ENCODE peak calls at places on chromosome 6, in ten cellular contexts. X is SK-MEL-5; T is activated naive CD4-positive, alpha-beta T cell treated with anti-CD3 and anti-CD28 coated beads for 36 hours; D is activated CD4-positive, CD25-positive, alpha-beta regulatory T cell; O is NCI-H1417 treated with DMSO at 0.1 percent for 48 hours; F is ascending aorta; Y is GM13976; L is effector memory CD8-positive, alpha-beta T cell; S is fibroblast of lung; V is naive thymus-derived CD8-positive, alpha-beta T cell. B is an unnamed sample.
A peak's percentile ranks its signal among the peaks of the same experiment; 100 is the strongest.

GRCh38 chr6:12431023-12431422 is 140.9 kb downstream of the EDN1 start:
- DNase-seq in Y (no peak), D (no peak), T (no peak), X (no peak), V (no peak), L (no peak), S (no peak), F (no peak), O (no peak), B (no peak)

GRCh38 chr6:49556429-49556837 is 6.0 kb downstream of the C6orf141 start:
- DNase-seq in F (no peak), S (peak; percentile 91), L (no peak), Y (no peak), T (peak; percentile 58), V (no peak), O (peak; percentile 65), D (no peak), X (peak; percentile 67), B (peak; percentile 92)

GRCh38 chr6:42292002-42292735 is 74.5 kb upstream of the MRPS10 start:
- DNase-seq in L (peak; percentile 25), O (no peak), T (no peak), Y (no peak), S (peak; percentile 66), D (no peak), X (no peak), V (no peak), F (no peak), B (no peak)

GRCh38 chr6:45681860-45682488 is 304.2 kb upstream of the SUPT3H start:
- DNase-seq in D (no peak), V (no peak), X (no peak), T (peak; percentile 56), S (peak; percentile 43), Y (peak; percentile 79), F (no peak), L (peak; percentile 13), O (no peak), B (no peak)

GRCh38 chr6:56193846-56194245 is 53.5 kb downstream of the COL21A1 start:
- DNase-seq in S (no peak), X (no peak), L (no peak), V (no peak), D (no peak), F (no peak), Y (no peak), T (no peak), O (no peak), B (no peak)

GRCh38 chr6:85684125-85684808 is 41.6 kb upstream of the SYNCRIP start:
- DNase-seq in X (no peak), Y (no peak), O (no peak), S (no peak), T (no peak), L (no peak), F (no peak), V (no peak), D (no peak), B (no peak)

GRCh38 chr6:149446791-149447376 is 37.9 kb downstream of the ZC3H12D start:
- DNase-seq in T (no peak), V (no peak), O (no peak), Y (no peak), L (no peak), X (no peak), D (no peak), S (no peak), F (no peak), B (no peak)

GRCh38 chr6:144343736-144344428 is 58.7 kb downstream of the UTRN start:
- DNase-seq in Y (peak; percentile 57), O (no peak), L (peak; percentile 49), T (peak; percentile 63), X (no peak), D (no peak), F (no peak), V (peak; percentile 44), S (no peak), B (no peak)

GRCh38 chr6:121482004-121482693 is 46.7 kb downstream of the GJA1 start:
- DNase-seq in V (no peak), L (no peak), D (no peak), T (no peak), O (no peak), S (peak; percentile 91), X (no peak), F (no peak), Y (no peak), B (no peak)

GRCh38 chr6:142805042-142805441 is 139.9 kb downstream of the HIVEP2 start:
- DNase-seq in T (no peak), O (no peak), D (no peak), S (no peak), X (no peak), F (no peak), L (no peak), Y (no peak), V (no peak), B (no peak)

GRCh38 chr6:170089937-170090335 is 200.9 kb downstream of the DLL1 start:
- DNase-seq in T (no peak), O (no peak), L (no peak), Y (no peak), D (no peak), X (no peak), F (no peak), V (peak; percentile 11), S (no peak), B (no peak)

GRCh38 chr6:91751496-91751895 is 1164.6 kb upstream of the MAP3K7 start:
- DNase-seq in T (no peak), F (no peak), O (no peak), Y (no peak), S (no peak), V (no peak), L (no peak), X (peak; percentile 27), D (no peak), B (peak; percentile 55)

GRCh38 chr6:14516947-14517346 is 399.4 kb downstream of the CD83 start:
- DNase-seq in S (no peak), D (no peak), O (no peak), X (no peak), L (no peak), T (no peak), F (no peak), Y (no peak), V (no peak), B (no peak)

GRCh38 chr6:79713701-79714322 is 82.7 kb downstream of the SH3BGRL2 start:
- DNase-seq in X (peak; percentile 66), T (peak; percentile 67), D (no peak), L (peak; percentile 14), Y (peak; percentile 16), V (peak; percentile 60), O (no peak), F (no peak), S (peak; percentile 29), B (peak; percentile 41)

GRCh38 chr6:157023958-157024357 is 246.8 kb downstream of the ARID1B start:
- DNase-seq in S (peak; percentile 79), D (no peak), L (no peak), V (no peak), Y (no peak), T (no peak), O (no peak), F (no peak), X (peak; percentile 42), B (no peak)

GRCh38 chr6:166586424-166587156 is at the start of gene RAMACL:
- DNase-seq in T (peak; percentile 59), X (peak; percentile 4), L (peak; percentile 26), O (no peak), Y (peak; percentile 83), F (no peak), S (no peak), V (peak; percentile 49), D (no peak), B (no peak)

GRCh38 chr6:28903686-28904085 is 20.1 kb downstream of the TRIM27 start:
- DNase-seq in D (no peak), T (no peak), O (no peak), V (no peak), Y (no peak), F (no peak), X (no peak), L (no peak), S (no peak), B (no peak)

GRCh38 chr6:26172496-26172958 is 85.3 kb downstream of the HFE start:
- DNase-seq in O (no peak), T (peak; percentile 35), X (peak; percentile 64), S (peak; percentile 52), L (peak; percentile 55), Y (no peak), D (peak; percentile 19), V (peak; percentile 52), F (no peak), B (peak; percentile 57)

GRCh38 chr6:53479871-53480270 is 65.0 kb downstream of the GCLC start:
- DNase-seq in T (no peak), Y (no peak), F (no peak), L (no peak), D (no peak), O (no peak), S (no peak), V (no peak), X (no peak), B (no peak)

GRCh38 chr6:27038498-27038897 is 209.0 kb upstream of the PRSS16 start:
- DNase-seq in D (no peak), S (no peak), V (no peak), O (no peak), T (no peak), L (no peak), X (no peak), Y (no peak), F (no peak), B (no peak)

GRCh38 chr6:87473419-87473903 is 687 bp downstream of the SLC35A1 start:
- DNase-seq in Y (peak; percentile 75), T (peak; percentile 62), L (no peak), V (peak; percentile 65), D (peak; percentile 28), X (peak; percentile 9), O (peak; percentile 38), F (no peak), S (peak; percentile 61), B (peak; percentile 19)

GRCh38 chr6:114249522-114249921 is 93.3 kb downstream of the HS3ST5 start:
- DNase-seq in V (no peak), T (no peak), D (no peak), F (no peak), O (no peak), Y (no peak), L (no peak), X (no peak), S (no peak), B (no peak)

GRCh38 chr6:98944598-98945011 is 3.1 kb downstream of the FBXL4 start:
- DNase-seq in S (peak; percentile 69), T (no peak), D (no peak), L (no peak), V (no peak), O (no peak), Y (no peak), F (no peak), X (peak; percentile 27), B (peak; percentile 22)

GRCh38 chr6:115514656-115515055 is 546.0 kb downstream of the FRK start:
- DNase-seq in T (no peak), X (no peak), F (no peak), Y (no peak), D (no peak), S (peak; percentile 42), O (no peak), L (no peak), V (no peak), B (no peak)

GRCh38 chr6:35178932-35179832 is 34.6 kb upstream of the SCUBE3 start:
- DNase-seq in D (no peak), Y (no peak), X (no peak), F (no peak), T (no peak), S (no peak), V (no peak), L (no peak), O (no peak), B (no peak)

GRCh38 chr6:54074591-54075195 is 36.5 kb upstream of the MLIP start:
- DNase-seq in Y (no peak), X (no peak), O (no peak), T (no peak), S (peak; percentile 20), L (no peak), V (no peak), D (no peak), F (no peak), B (no peak)